ENCODE peak calls at places on chromosomes 13 and 19, in nine cellular contexts. T, K, W, R, H, E, N, S and J are unnamed samples.

GRCh38 chr13:41614671-41615519 is 157.5 kb downstream of the RGCC start:
- DNase-seq in T (peak), K (no peak), W (no peak), R (no peak), H (no peak), E (peak), N (no peak), S (no peak), J (peak)

GRCh38 chr19:33294058-33294798 is 8.1 kb downstream of the CEBPA start:
- DNase-seq in T (no peak), K (no peak), W (no peak), R (no peak), H (no peak), E (no peak), N (no peak), S (no peak), J (peak)

GRCh38 chr13:113004126-113004525 is 35.1 kb downstream of the MCF2L start:
- DNase-seq in T (no peak), K (no peak), W (no peak), R (no peak), H (no peak), E (no peak), N (no peak), S (no peak), J (no peak)

GRCh38 chr13:110815471-110816204 is 99.2 kb downstream of the ANKRD10 start:
- DNase-seq in T (no peak), K (no peak), W (no peak), R (no peak), H (no peak), E (no peak), N (no peak), S (no peak), J (no peak)

GRCh38 chr13:98856983-98857382 is 104.5 kb upstream of the SLC15A1 start:
- DNase-seq in T (no peak), K (peak), W (peak), R (no peak), H (peak), E (no peak), N (no peak), S (no peak), J (no peak)

GRCh38 chr19:17778621-17779280 is 16.2 kb upstream of the B3GNT3 start:
- DNase-seq in T (no peak), K (no peak), W (no peak), R (no peak), H (no peak), E (no peak), N (no peak), S (no peak), J (peak)

GRCh38 chr19:44587863-44588752 is 25.3 kb upstream of the IGSF23 start:
- DNase-seq in T (peak), K (no peak), W (no peak), R (no peak), H (no peak), E (peak), N (peak), S (no peak), J (no peak)

GRCh38 chr19:55041627-55042343 is 3.7 kb upstream of the GP6 start:
- DNase-seq in T (no peak), K (no peak), W (no peak), R (peak), H (peak), E (no peak), N (no peak), S (no peak), J (no peak)

GRCh38 chr13:113106666-113107065 is 1.1 kb downstream of the F7 start:
- DNase-seq in T (no peak), K (no peak), W (no peak), R (no peak), H (no peak), E (no peak), N (no peak), S (no peak), J (no peak)

GRCh38 chr13:38763446-38764381 is 76.8 kb downstream of the FREM2 start:
- DNase-seq in T (peak), K (peak), W (no peak), R (no peak), H (peak), E (peak), N (peak), S (no peak), J (peak)

GRCh38 chr13:42474954-42475353 is 99.0 kb upstream of the TNFSF11 start:
- DNase-seq in T (no peak), K (no peak), W (no peak), R (no peak), H (no peak), E (peak), N (no peak), S (no peak), J (no peak)

GRCh38 chr19:50250450-50251136 is 47.2 kb downstream of the MYH14 start:
- DNase-seq in T (no peak), K (no peak), W (no peak), R (no peak), H (no peak), E (no peak), N (no peak), S (no peak), J (no peak)

GRCh38 chr13:78609464-78610205 is 6.3 kb upstream of the POU4F1 start:
- DNase-seq in T (no peak), K (no peak), W (no peak), R (no peak), H (peak), E (no peak), N (peak), S (no peak), J (peak)

GRCh38 chr13:95643009-95643408 is 1.5 kb downstream of the DZIP1 start:
- DNase-seq in T (no peak), K (no peak), W (no peak), R (no peak), H (no peak), E (no peak), N (no peak), S (no peak), J (no peak)

GRCh38 chr13:38017320-38017719 is 147.7 kb upstream of the TRPC4 start:
- DNase-seq in T (no peak), K (no peak), W (no peak), R (no peak), H (no peak), E (no peak), N (no peak), S (no peak), J (no peak)

GRCh38 chr19:46748325-46749109 is 2.3 kb upstream of the STRN4 start:
- DNase-seq in T (peak), K (peak), W (peak), R (peak), H (peak), E (peak), N (peak), S (no peak), J (peak)

GRCh38 chr19:46715620-46716012 is 1.3 kb downstream of the PRKD2 start:
- DNase-seq in T (no peak), K (no peak), W (no peak), R (no peak), H (no peak), E (no peak), N (no peak), S (no peak), J (no peak)

GRCh38 chr19:10968527-10969081 is 7.8 kb downstream of the SMARCA4 start:
- DNase-seq in T (no peak), K (no peak), W (no peak), R (no peak), H (no peak), E (no peak), N (no peak), S (no peak), J (no peak)

GRCh38 chr13:110116072-110116487 is 190.9 kb downstream of the COL4A1 start:
- DNase-seq in T (peak), K (no peak), W (peak), R (peak), H (peak), E (peak), N (peak), S (peak), J (peak)

GRCh38 chr13:42155251-42155650 is 106.8 kb downstream of the DGKH start:
- DNase-seq in T (no peak), K (no peak), W (no peak), R (no peak), H (no peak), E (no peak), N (no peak), S (no peak), J (no peak)

GRCh38 chr13:34506796-34507195 is 435.3 kb upstream of the NBEA start:
- DNase-seq in T (peak), K (no peak), W (no peak), R (no peak), H (no peak), E (no peak), N (peak), S (no peak), J (no peak)

GRCh38 chr13:27820524-27821482 is 28.5 kb downstream of the GSX1 start:
- DNase-seq in T (no peak), K (no peak), W (no peak), R (no peak), H (no peak), E (no peak), N (no peak), S (no peak), J (peak)

GRCh38 chr13:106899444-106899843 is 331.5 kb upstream of the ARGLU1 start:
- DNase-seq in T (no peak), K (no peak), W (no peak), R (no peak), H (no peak), E (no peak), N (no peak), S (no peak), J (no peak)

GRCh38 chr13:40961224-40961623 is 57.9 kb downstream of the ELF1 start:
- DNase-seq in T (no peak), K (no peak), W (no peak), R (no peak), H (no peak), E (no peak), N (no peak), S (no peak), J (no peak)

GRCh38 chr13:98500963-98501421 is 75.9 kb downstream of the STK24 start:
- DNase-seq in T (no peak), K (no peak), W (no peak), R (no peak), H (no peak), E (no peak), N (no peak), S (no peak), J (peak)

GRCh38 chr13:82165396-82166174 is 1716.7 kb downstream of the SLITRK1 start:
- DNase-seq in T (no peak), K (no peak), W (no peak), R (no peak), H (no peak), E (no peak), N (no peak), S (no peak), J (no peak)

GRCh38 chr19:39403331-39404312 is 3.0 kb upstream of the ZFP36 start:
- DNase-seq in T (peak), K (peak), W (peak), R (peak), H (peak), E (peak), N (peak), S (no peak), J (peak)

GRCh38 chr13:70408865-70409264 is 300.6 kb upstream of the KLHL1 start:
- DNase-seq in T (no peak), K (no peak), W (no peak), R (no peak), H (no peak), E (no peak), N (no peak), S (no peak), J (no peak)

GRCh38 chr13:103282571-103283450 is 216.6 kb upstream of the SLC10A2 start:
- DNase-seq in T (peak), K (no peak), W (no peak), R (no peak), H (no peak), E (peak), N (no peak), S (no peak), J (peak)

GRCh38 chr13:75485286-75486062 is 3.5 kb upstream of the TBC1D4 start:
- DNase-seq in T (peak), K (no peak), W (no peak), R (no peak), H (peak), E (peak), N (no peak), S (no peak), J (peak)

GRCh38 chr19:46303702-46304397 is 7.0 kb downstream of the HIF3A start:
- DNase-seq in T (no peak), K (no peak), W (peak), R (no peak), H (peak), E (no peak), N (no peak), S (no peak), J (peak)

GRCh38 chr13:52414963-52415362 is 9.0 kb upstream of the THSD1 start:
- DNase-seq in T (peak), K (no peak), W (no peak), R (no peak), H (no peak), E (peak), N (peak), S (no peak), J (no peak)

GRCh38 chr13:45674908-45675307 is 27.2 kb upstream of the CBY2 start:
- DNase-seq in T (peak), K (no peak), W (no peak), R (no peak), H (no peak), E (peak), N (peak), S (no peak), J (no peak)

GRCh38 chr19:2618611-2619010 is 83.9 kb downstream of the GNG7 start:
- DNase-seq in T (peak), K (peak), W (peak), R (peak), H (peak), E (peak), N (peak), S (no peak), J (no peak)

GRCh38 chr19:15123900-15124299 is 16.7 kb downstream of the SYDE1 start:
- DNase-seq in T (no peak), K (peak), W (peak), R (no peak), H (peak), E (no peak), N (no peak), S (no peak), J (no peak)